ENCODE peak calls at places on chromosomes 7 and 10, in five cellular contexts. R is body of pancreas; O is activated T-cell treated with anti-CD3 and anti-CD28 coated beads, Interleukin-2, amount 50 U/mL, for 4 hours; K is foreskin keratinocyte; B is effector memory CD8-positive, alpha-beta T cell. P is an unnamed sample.
A peak's percentile ranks its signal among the peaks of the same experiment; 100 is the strongest.

GRCh38 chr7:148939128-148939747 is 55.1 kb upstream of the EZH2 start:
- ATAC-seq in O (peak; percentile 77), R (no peak), B (no peak), K (no peak), P (peak; percentile 67)

GRCh38 chr10:26544932-26545331 is 106.8 kb downstream of the APBB1IP start:
- ATAC-seq in O (no peak), R (no peak), B (no peak), K (no peak), P (no peak)

GRCh38 chr10:71746344-71747037 is 26.8 kb downstream of the VSIR start:
- ATAC-seq in K (no peak), O (no peak), R (peak; percentile 64), B (no peak), P (no peak)

GRCh38 chr7:104895851-104896236 is 118.2 kb upstream of the KMT2E start:
- ATAC-seq in R (no peak), K (no peak), O (no peak), B (no peak), P (no peak)

GRCh38 chr7:148787571-148788295 is 89.0 kb downstream of the CUL1 start:
- ATAC-seq in O (no peak), K (no peak), B (no peak), R (no peak), P (no peak)

GRCh38 chr7:128041203-128041602 is 10.0 kb upstream of the LRRC4 start:
- ATAC-seq in R (no peak), K (peak; percentile 50), O (no peak), B (no peak), P (no peak)

GRCh38 chr7:47709051-47709450 is 127.1 kb upstream of the TNS3 start:
- ATAC-seq in R (no peak), B (no peak), O (no peak), K (no peak), P (no peak)

GRCh38 chr7:33882040-33882800 is 23.1 kb upstream of the BMPER start:
- ATAC-seq in B (no peak), K (no peak), R (peak; percentile 52), O (no peak), P (no peak)

GRCh38 chr10:127195041-127195506 is 1.3 kb downstream of the INSYN2A start:
- ATAC-seq in K (peak; percentile 21), O (no peak), R (no peak), B (no peak), P (no peak)

GRCh38 chr10:11329055-11329673 is 282.3 kb downstream of the USP6NL start:
- ATAC-seq in K (no peak), B (no peak), O (no peak), R (no peak), P (no peak)

GRCh38 chr10:96587255-96588059 is 645 bp upstream of the TM9SF3 start:
- ATAC-seq in B (peak; percentile 40), K (peak; percentile 52), R (peak; percentile 56), O (peak; percentile 6), P (peak; percentile 18)

GRCh38 chr7:99597762-99598501 is at the start of gene TMEM225B:
- ATAC-seq in R (no peak), B (no peak), O (no peak), K (no peak), P (peak; percentile 15)

GRCh38 chr10:68871731-68872342 is 29.3 kb upstream of the DDX50 start:
- ATAC-seq in O (no peak), K (no peak), B (no peak), R (no peak), P (no peak)

GRCh38 chr10:1243486-1244182 is 187.4 kb downstream of the WDR37 start:
- ATAC-seq in B (no peak), O (no peak), R (no peak), K (no peak), P (no peak)

GRCh38 chr10:110411047-110411410 is 86.7 kb upstream of the DUSP5 start:
- ATAC-seq in R (no peak), K (no peak), O (no peak), B (no peak), P (no peak)

GRCh38 chr10:32948451-32948850 is 9.6 kb downstream of the ITGB1 start:
- ATAC-seq in K (no peak), O (peak; percentile 34), R (no peak), B (peak; percentile 62), P (peak; percentile 53)

GRCh38 chr10:132551808-132552130 is 14.2 kb downstream of the INPP5A start:
- ATAC-seq in K (no peak), R (no peak), O (no peak), B (peak; percentile 3), P (peak; percentile 28)

GRCh38 chr7:151509670-151510333 is 9.9 kb downstream of the RHEB start:
- ATAC-seq in R (no peak), O (no peak), B (no peak), K (no peak), P (peak; percentile 31)

GRCh38 chr7:226281-226882 is 34.0 kb downstream of the FAM20C start:
- ATAC-seq in R (no peak), O (no peak), B (no peak), K (peak; percentile 64), P (no peak)

GRCh38 chr10:91944880-91945630 is 21.5 kb downstream of the BTAF1 start:
- ATAC-seq in O (peak; percentile 97), K (peak; percentile 79), R (no peak), B (peak; percentile 58), P (peak; percentile 96)

GRCh38 chr7:142608630-142609029 is 140.6 kb upstream of the PRSS1 start:
- ATAC-seq in O (no peak), B (no peak), K (peak; percentile 38), R (no peak), P (no peak)

GRCh38 chr10:67978749-67979148 is 94.3 kb downstream of the SIRT1 start:
- ATAC-seq in K (no peak), O (no peak), R (no peak), B (no peak), P (peak; percentile 67)

GRCh38 chr10:61894150-61894549 is 7.3 kb upstream of the ARID5B start:
- ATAC-seq in B (no peak), R (no peak), O (peak; percentile 49), K (no peak), P (peak; percentile 69)

GRCh38 chr10:42578019-42578418 is 60.4 kb downstream of the ZNF33B start:
- ATAC-seq in R (no peak), O (no peak), B (no peak), K (no peak), P (no peak)

GRCh38 chr10:119466655-119467054 is 75.9 kb downstream of the RGS10 start:
- ATAC-seq in B (peak; percentile 98), R (no peak), O (peak; percentile 69), K (peak; percentile 64), P (peak; percentile 98)

GRCh38 chr10:6123467-6124042 is 34.7 kb downstream of the RBM17 start:
- ATAC-seq in B (no peak), K (no peak), R (no peak), O (no peak), P (peak; percentile 51)

GRCh38 chr10:110852255-110852896 is 19.4 kb upstream of the PDCD4 start:
- ATAC-seq in K (peak; percentile 96), R (peak; percentile 95), O (peak; percentile 63), B (no peak), P (peak; percentile 95)